ENCODE peak calls at places on chromosomes 13 and 19, in ten cellular contexts. M is foreskin fibroblast; U is RKO; K is stimulated activated CD4-positive, alpha-beta T cell treated with anti-CD3 and anti-CD28 coated beads, Interleukin-2, amount 100 ng/mL, for 48 hours; D is activated naive CD4-positive, alpha-beta T cell; I is HCT116; S is ACHN; R is Calu3; Q is AG08396; Z is hypothalamus. X is an unnamed sample.

GRCh38 chr13:32262165-32262564 is 53.0 kb downstream of the ZAR1L start:
- DNase-seq in K (no peak), M (peak), I (no peak), U (no peak), S (no peak), D (no peak), Z (no peak), Q (peak), R (no peak), X (no peak)

GRCh38 chr13:68938639-68939038 is 1169.0 kb upstream of the ATXN8OS start:
- DNase-seq in D (no peak), Q (no peak), M (no peak), K (no peak), S (no peak), I (no peak), R (no peak), Z (no peak), U (no peak), X (no peak)

GRCh38 chr13:79385694-79386093 is 20.4 kb downstream of the RBM26 start:
- DNase-seq in S (peak), Q (no peak), K (no peak), Z (no peak), I (no peak), M (no peak), D (no peak), R (no peak), U (peak), X (no peak)

GRCh38 chr13:50115695-50116094 is 100.5 kb downstream of the KCNRG start:
- DNase-seq in Q (no peak), D (no peak), Z (no peak), I (no peak), R (no peak), S (no peak), U (no peak), K (no peak), M (no peak), X (no peak)

GRCh38 chr13:114089751-114090400 is 42.5 kb downstream of the RASA3 start:
- DNase-seq in D (no peak), M (no peak), Z (no peak), I (no peak), Q (no peak), S (no peak), K (no peak), U (no peak), R (no peak), X (no peak)

GRCh38 chr19:11018743-11019142 is 57.9 kb downstream of the SMARCA4 start:
- DNase-seq in D (no peak), M (no peak), K (no peak), R (peak), I (no peak), S (no peak), Q (no peak), U (no peak), Z (no peak), X (no peak)

GRCh38 chr19:15180451-15181390 is 20.1 kb downstream of the NOTCH3 start:
- DNase-seq in M (no peak), Q (no peak), U (peak), Z (no peak), S (no peak), D (no peak), R (no peak), K (no peak), I (no peak), X (no peak)

GRCh38 chr19:28705008-28705407 is 507.9 kb downstream of the UQCRFS1 start:
- DNase-seq in D (no peak), K (no peak), Z (no peak), M (peak), R (peak), Q (peak), U (peak), I (no peak), S (peak), X (peak)

GRCh38 chr13:44437356-44438233 is 64.0 kb downstream of the SERP2 start:
- DNase-seq in R (no peak), K (no peak), Q (no peak), S (peak), I (no peak), M (peak), U (peak), D (no peak), Z (no peak), X (peak)

GRCh38 chr13:106700007-106700950 is 132.3 kb upstream of the ARGLU1 start:
- DNase-seq in R (no peak), Q (no peak), S (no peak), D (no peak), I (no peak), K (no peak), M (peak), Z (no peak), U (no peak), X (peak)

GRCh38 chr13:107456431-107456830 is 758.9 kb downstream of the LIG4 start:
- DNase-seq in Z (no peak), U (no peak), K (no peak), S (no peak), Q (no peak), R (no peak), I (no peak), D (no peak), M (no peak), X (no peak)

GRCh38 chr13:69618393-69618792 is 489.2 kb upstream of the ATXN8OS start:
- DNase-seq in K (no peak), M (no peak), Z (no peak), I (no peak), D (no peak), R (no peak), U (no peak), Q (no peak), S (no peak), X (no peak)

GRCh38 chr19:47377208-47377701 is 28.1 kb downstream of the DHX34 start:
- DNase-seq in S (no peak), M (no peak), R (no peak), D (no peak), Q (no peak), K (no peak), U (no peak), I (no peak), Z (no peak), X (no peak)

GRCh38 chr13:49320975-49321374 is 73.2 kb downstream of the CDADC1 start:
- DNase-seq in S (no peak), M (no peak), U (no peak), K (no peak), Z (no peak), R (no peak), D (no peak), Q (no peak), I (no peak), X (no peak)

GRCh38 chr19:48405850-48406249 is 12.4 kb downstream of the GRIN2D start:
- DNase-seq in R (no peak), M (no peak), I (no peak), U (no peak), S (no peak), D (no peak), Q (no peak), Z (no peak), K (no peak), X (no peak)

GRCh38 chr13:28652002-28652401 is 6.9 kb upstream of the POMP start:
- DNase-seq in D (no peak), K (no peak), S (no peak), Z (no peak), U (no peak), I (no peak), Q (no peak), M (no peak), R (no peak), X (no peak)